ENCODE peak calls at places on chromosomes 13 and 19, in ten cellular contexts. M, H, X, K, Q, N, R, J, B and S are unnamed samples.

GRCh38 chr19:44942067-44942571 is at the start of gene APOC4:
- DNase-seq in M (no peak), H (no peak), X (no peak), K (no peak), Q (no peak), N (no peak), R (no peak), J (no peak), B (no peak), S (no peak)

GRCh38 chr13:50406831-50407230 is 391.6 kb downstream of the KCNRG start:
- DNase-seq in M (no peak), H (no peak), X (no peak), K (no peak), Q (no peak), N (no peak), R (no peak), J (no peak), B (no peak), S (no peak)

GRCh38 chr19:49157445-49158224 is at the start of gene TRPM4:
- DNase-seq in M (peak), H (peak), X (peak), K (peak), Q (peak), N (peak), R (peak), J (peak), B (no peak), S (no peak)

GRCh38 chr13:22812793-22813192 is 368.0 kb upstream of the SGCG start:
- DNase-seq in M (no peak), H (no peak), X (no peak), K (no peak), Q (peak), N (no peak), R (peak), J (no peak), B (no peak), S (no peak)

GRCh38 chr19:5775668-5776309 is 8.8 kb downstream of the PRR22 start:
- DNase-seq in M (peak), H (no peak), X (no peak), K (no peak), Q (peak), N (peak), R (no peak), J (peak), B (no peak), S (no peak)

GRCh38 chr19:49224856-49225255 is 67.3 kb downstream of the TRPM4 start:
- DNase-seq in M (peak), H (no peak), X (no peak), K (no peak), Q (peak), N (peak), R (no peak), J (peak), B (no peak), S (no peak)

GRCh38 chr13:73832203-73832602 is 302.0 kb downstream of the KLF12 start:
- DNase-seq in M (no peak), H (no peak), X (no peak), K (no peak), Q (peak), N (no peak), R (no peak), J (no peak), B (no peak), S (no peak)

GRCh38 chr19:8046569-8047165 is 5.9 kb upstream of the CCL25 start:
- DNase-seq in M (no peak), H (no peak), X (no peak), K (no peak), Q (no peak), N (no peak), R (no peak), J (no peak), B (no peak), S (no peak)

GRCh38 chr19:18155095-18156087 is 2.4 kb downstream of the PIK3R2 start:
- DNase-seq in M (no peak), H (no peak), X (no peak), K (no peak), Q (no peak), N (no peak), R (no peak), J (no peak), B (no peak), S (no peak)

GRCh38 chr13:89163081-89163480 is 1491.9 kb downstream of the SLITRK5 start:
- DNase-seq in M (peak), H (no peak), X (no peak), K (no peak), Q (no peak), N (no peak), R (no peak), J (no peak), B (no peak), S (no peak)

GRCh38 chr13:73090116-73090811 is 31.5 kb downstream of the KLF5 start:
- DNase-seq in M (peak), H (no peak), X (no peak), K (no peak), Q (peak), N (peak), R (peak), J (peak), B (no peak), S (no peak)

GRCh38 chr19:41205995-41206394 is 13.0 kb downstream of the CYP2S1 start:
- DNase-seq in M (no peak), H (no peak), X (no peak), K (no peak), Q (peak), N (peak), R (no peak), J (peak), B (no peak), S (no peak)

GRCh38 chr13:22091222-22091970 is 420.5 kb downstream of the FGF9 start:
- DNase-seq in M (peak), H (peak), X (no peak), K (no peak), Q (no peak), N (no peak), R (no peak), J (peak), B (no peak), S (no peak)

GRCh38 chr19:11166281-11167142 is 10.9 kb upstream of the SPC24 start:
- DNase-seq in M (peak), H (peak), X (peak), K (no peak), Q (no peak), N (no peak), R (no peak), J (peak), B (no peak), S (no peak)

GRCh38 chr19:37920591-37921450 is 13.8 kb downstream of the SIPA1L3 start:
- DNase-seq in M (no peak), H (no peak), X (no peak), K (no peak), Q (no peak), N (no peak), R (no peak), J (no peak), B (no peak), S (no peak)

GRCh38 chr13:46668302-46668720 is 115.3 kb downstream of the LRCH1 start:
- DNase-seq in M (peak), H (peak), X (no peak), K (peak), Q (no peak), N (peak), R (peak), J (peak), B (no peak), S (no peak)

GRCh38 chr13:53052675-53053074 is 24.1 kb downstream of the OLFM4 start:
- DNase-seq in M (no peak), H (no peak), X (no peak), K (no peak), Q (no peak), N (no peak), R (no peak), J (no peak), B (no peak), S (no peak)

GRCh38 chr13:113658836-113659235 is 838 bp upstream of the ATP4B start:
- DNase-seq in M (no peak), H (no peak), X (peak), K (no peak), Q (no peak), N (no peak), R (no peak), J (no peak), B (no peak), S (no peak)

GRCh38 chr13:113879017-113879416 is 15.1 kb upstream of the GAS6 start:
- DNase-seq in M (no peak), H (no peak), X (no peak), K (no peak), Q (no peak), N (no peak), R (no peak), J (no peak), B (no peak), S (no peak)

GRCh38 chr19:15456871-15457700 is 7.3 kb downstream of the RASAL3 start:
- DNase-seq in M (no peak), H (no peak), X (no peak), K (no peak), Q (peak), N (no peak), R (no peak), J (peak), B (no peak), S (no peak)

GRCh38 chr13:114065926-114066774 is 66.3 kb downstream of the RASA3 start:
- DNase-seq in M (no peak), H (no peak), X (no peak), K (no peak), Q (no peak), N (no peak), R (no peak), J (peak), B (no peak), S (no peak)

GRCh38 chr13:44280461-44280860 is 93.2 kb upstream of the SERP2 start:
- DNase-seq in M (peak), H (no peak), X (no peak), K (no peak), Q (no peak), N (no peak), R (no peak), J (peak), B (no peak), S (no peak)

GRCh38 chr13:98089826-98090225 is 53.1 kb upstream of the FARP1 start:
- DNase-seq in M (peak), H (no peak), X (no peak), K (no peak), Q (no peak), N (no peak), R (no peak), J (peak), B (no peak), S (no peak)

GRCh38 chr19:44677019-44677809 is 5.9 kb downstream of the CEACAM19 start:
- DNase-seq in M (peak), H (no peak), X (no peak), K (no peak), Q (peak), N (peak), R (no peak), J (peak), B (no peak), S (peak)

GRCh38 chr13:60448907-60449510 is 52.0 kb downstream of the TDRD3 start:
- DNase-seq in M (peak), H (no peak), X (no peak), K (no peak), Q (peak), N (peak), R (no peak), J (peak), B (no peak), S (peak)

GRCh38 chr19:13102666-13103584 is at the start of gene LYL1:
- DNase-seq in M (peak), H (peak), X (peak), K (no peak), Q (peak), N (no peak), R (peak), J (no peak), B (no peak), S (no peak)

GRCh38 chr19:30854661-30855060 is 482.5 kb downstream of the ZNF536 start:
- DNase-seq in M (no peak), H (no peak), X (no peak), K (no peak), Q (no peak), N (no peak), R (no peak), J (no peak), B (no peak), S (no peak)

GRCh38 chr13:77952737-77953136 is 34.1 kb upstream of the EDNRB start:
- DNase-seq in M (no peak), H (no peak), X (no peak), K (no peak), Q (no peak), N (no peak), R (no peak), J (no peak), B (no peak), S (no peak)

GRCh38 chr13:113876341-113877148 is 12.7 kb upstream of the GAS6 start:
- DNase-seq in M (no peak), H (no peak), X (no peak), K (no peak), Q (no peak), N (no peak), R (no peak), J (no peak), B (no peak), S (no peak)